ENCODE peak calls at places on chromosomes 7 and 10, in seven cellular contexts. P is COR-L47; L is neuronal stem cell; W is NCI-H2029 treated with DMSO at 0.1 percent for 48 hours; S is fibroblast of mammary gland; Q is GM23248; O is activated CD4-positive, alpha-beta T cell treated with anti-CD3 and anti-CD28 coated beads, Interleukin-2, amount 50 U/mL, for 48 hours. K is an unnamed sample.
A peak's percentile ranks its signal among the peaks of the same experiment; 100 is the strongest.

GRCh38 chr7:46205478-46205877 is 284.4 kb upstream of the IGFBP3 start:
- DNase-seq in P (no peak), L (no peak), W (no peak), S (no peak), Q (no peak), O (no peak), K (no peak)

GRCh38 chr10:77357611-77358010 is 280.0 kb downstream of the KCNMA1 start:
- DNase-seq in P (no peak), L (no peak), W (no peak), S (peak; percentile 81), Q (peak; percentile 88), O (no peak), K (no peak)

GRCh38 chr10:84177541-84178386 is 4.2 kb downstream of the GPR15LG start:
- DNase-seq in P (no peak), L (no peak), W (no peak), S (no peak), Q (no peak), O (peak; percentile 15), K (no peak)

GRCh38 chr10:80739963-80740715 is 202.4 kb downstream of the SH2D4B start:
- DNase-seq in P (no peak), L (no peak), W (no peak), S (no peak), Q (no peak), O (no peak), K (no peak)

GRCh38 chr7:143269254-143269653 is 6.0 kb downstream of the GSTK1 start:
- DNase-seq in P (no peak), L (no peak), W (no peak), S (no peak), Q (no peak), O (no peak), K (no peak)

GRCh38 chr10:68735119-68735518 is 14.1 kb downstream of the CCAR1 start:
- DNase-seq in P (no peak), L (no peak), W (no peak), S (no peak), Q (no peak), O (no peak), K (no peak)

GRCh38 chr10:133453516-133454203 is at the start of gene SCART1:
- DNase-seq in P (no peak), L (no peak), W (no peak), S (no peak), Q (no peak), O (no peak), K (no peak)

GRCh38 chr10:663844-664243 is 25.6 kb downstream of the DIP2C start:
- DNase-seq in P (peak; percentile 30), L (no peak), W (no peak), S (no peak), Q (no peak), O (no peak), K (no peak)

GRCh38 chr7:28627263-28627653 is 214.9 kb downstream of the CREB5 start:
- DNase-seq in P (no peak), L (no peak), W (no peak), S (peak; percentile 86), Q (peak; percentile 81), O (no peak), K (no peak)

GRCh38 chr7:121761399-121761798 is 111.6 kb upstream of the PTPRZ1 start:
- DNase-seq in P (no peak), L (no peak), W (no peak), S (peak; percentile 13), Q (peak; percentile 17), O (no peak), K (no peak)

GRCh38 chr10:103745264-103746247 is 109.8 kb downstream of the SH3PXD2A start:
- DNase-seq in P (no peak), L (no peak), W (no peak), S (peak; percentile 43), Q (peak; percentile 59), O (peak; percentile 70), K (no peak)

GRCh38 chr7:108067844-108068243 is 62.3 kb downstream of the LAMB4 start:
- DNase-seq in P (peak; percentile 53), L (no peak), W (peak; percentile 34), S (no peak), Q (no peak), O (no peak), K (no peak)

GRCh38 chr7:141674702-141675101 is 27.3 kb downstream of the DENND11 start:
- DNase-seq in P (no peak), L (no peak), W (no peak), S (no peak), Q (no peak), O (no peak), K (no peak)

GRCh38 chr7:370775-371118 is 80.8 kb downstream of the FOXL3 start:
- DNase-seq in P (no peak), L (no peak), W (no peak), S (no peak), Q (no peak), O (no peak), K (no peak)

GRCh38 chr7:69192134-69192533 is 406.1 kb upstream of the AUTS2 start:
- DNase-seq in P (no peak), L (no peak), W (no peak), S (no peak), Q (no peak), O (no peak), K (peak; percentile 25)

GRCh38 chr7:139294951-139295555 is 46.1 kb upstream of the FMC1 start:
- DNase-seq in P (no peak), L (no peak), W (no peak), S (no peak), Q (no peak), O (no peak), K (no peak)

GRCh38 chr7:139034855-139035587 is 821 bp downstream of the ZC3HAV1L start:
- DNase-seq in P (peak; percentile 53), L (no peak), W (no peak), S (peak; percentile 24), Q (peak; percentile 69), O (peak; percentile 41), K (peak; percentile 12)

GRCh38 chr7:78203042-78203720 is 404.6 kb downstream of the PHTF2 start:
- DNase-seq in P (no peak), L (no peak), W (no peak), S (peak; percentile 58), Q (peak; percentile 48), O (no peak), K (no peak)

GRCh38 chr10:5434017-5434753 is 21.8 kb downstream of the NET1 start:
- DNase-seq in P (no peak), L (no peak), W (no peak), S (peak; percentile 70), Q (peak; percentile 82), O (no peak), K (no peak)

GRCh38 chr10:100186253-100186780 is 488 bp upstream of the ERLIN1 start:
- DNase-seq in P (no peak), L (no peak), W (no peak), S (peak; percentile 65), Q (peak; percentile 73), O (no peak), K (no peak)

GRCh38 chr7:30252885-30253795 is 31.3 kb upstream of the ZNRF2 start:
- DNase-seq in P (peak; percentile 66), L (no peak), W (peak; percentile 60), S (no peak), Q (peak; percentile 39), O (no peak), K (no peak)

GRCh38 chr10:107814865-107815487 is 650.5 kb upstream of the SORCS1 start:
- DNase-seq in P (peak; percentile 3), L (peak; percentile 56), W (peak; percentile 26), S (peak; percentile 56), Q (peak; percentile 82), O (no peak), K (peak; percentile 13)

GRCh38 chr7:30472081-30472770 is 6.4 kb downstream of the NOD1 start:
- DNase-seq in P (no peak), L (no peak), W (no peak), S (peak; percentile 34), Q (peak; percentile 6), O (no peak), K (no peak)

GRCh38 chr7:39588401-39588800 is 22.2 kb downstream of the YAE1 start:
- DNase-seq in P (no peak), L (no peak), W (no peak), S (no peak), Q (no peak), O (no peak), K (no peak)

GRCh38 chr10:68330852-68331454 is 911 bp upstream of the HNRNPH3 start:
- DNase-seq in P (no peak), L (no peak), W (no peak), S (peak; percentile 44), Q (peak; percentile 71), O (peak; percentile 16), K (no peak)

GRCh38 chr10:127600479-127600878 is 51.4 kb downstream of the NPS start:
- DNase-seq in P (no peak), L (peak; percentile 44), W (no peak), S (no peak), Q (no peak), O (no peak), K (no peak)

GRCh38 chr10:14648042-14648765 is 126.5 kb downstream of the FAM107B start:
- DNase-seq in P (peak; percentile 77), L (peak; percentile 82), W (peak; percentile 72), S (peak; percentile 22), Q (peak; percentile 67), O (peak; percentile 53), K (peak; percentile 87)

GRCh38 chr7:39700932-39701331 is 77.6 kb downstream of the RALA start:
- DNase-seq in P (no peak), L (no peak), W (no peak), S (no peak), Q (no peak), O (no peak), K (no peak)

GRCh38 chr7:15915694-15916093 is 229.2 kb upstream of the MEOX2 start:
- DNase-seq in P (no peak), L (no peak), W (no peak), S (peak; percentile 26), Q (no peak), O (no peak), K (no peak)

GRCh38 chr7:638256-639011 is 88.1 kb upstream of the DNAAF5 start:
- DNase-seq in P (no peak), L (no peak), W (no peak), S (no peak), Q (no peak), O (no peak), K (no peak)

GRCh38 chr10:48551796-48552591 is 52.9 kb downstream of the ARHGAP22 start:
- DNase-seq in P (peak; percentile 4), L (peak; percentile 18), W (no peak), S (peak; percentile 57), Q (peak; percentile 69), O (peak; percentile 15), K (peak; percentile 35)

GRCh38 chr7:152912511-152912910 is 153.0 kb downstream of the ACTR3B start:
- DNase-seq in P (no peak), L (no peak), W (no peak), S (no peak), Q (no peak), O (no peak), K (no peak)

GRCh38 chr7:7422641-7423040 is 113.0 kb downstream of the COL28A1 start:
- DNase-seq in P (no peak), L (no peak), W (no peak), S (no peak), Q (no peak), O (no peak), K (no peak)

GRCh38 chr7:98745722-98746318 is 124.0 kb downstream of the TMEM130 start:
- DNase-seq in P (peak; percentile 46), L (peak; percentile 76), W (peak; percentile 13), S (peak; percentile 24), Q (peak; percentile 72), O (peak; percentile 79), K (peak; percentile 31)

GRCh38 chr7:305410-306151 is 15.6 kb downstream of the FOXL3 start:
- DNase-seq in P (no peak), L (no peak), W (no peak), S (no peak), Q (no peak), O (no peak), K (no peak)

K was measured in stimulated activated naive B cell treated with anti-CD40 and anti-IgM and Interleukin-4, amounts not matched to agents 10 μg/mL and 1 μg/mL and 100 μg/mL, for 72 hours.